ENCODE peak calls at places on chromosomes 2 and 18, in six cellular contexts. One of them, this sample, is unnamed.

GRCh38 chr2:189161894-189162293 is 17.7 kb downstream of the COL5A2 start:
- DNase-seq in CD8-positive, alpha-beta memory T cell: no peak
- DNase-seq in aorta: no peak
- DNase-seq in upper lobe of right lung: no peak
- DNase-seq in lower leg skin: no peak
- DNase-seq in right lobe of liver: no peak
- DNase-seq in this sample: no peak

GRCh38 chr2:220753486-220753885 is 818.6 kb downstream of the EPHA4 start:
- DNase-seq in right lobe of liver: no peak
- DNase-seq in CD8-positive, alpha-beta memory T cell: no peak
- DNase-seq in aorta: no peak
- DNase-seq in upper lobe of right lung: no peak
- DNase-seq in lower leg skin: no peak
- DNase-seq in this sample: no peak

GRCh38 chr2:207133862-207134519 is 31.8 kb downstream of the KLF7 start:
- DNase-seq in right lobe of liver: no peak
- DNase-seq in lower leg skin: peak; percentile 92
- DNase-seq in CD8-positive, alpha-beta memory T cell: no peak
- DNase-seq in upper lobe of right lung: peak; percentile 75
- DNase-seq in aorta: peak; percentile 83
- DNase-seq in this sample: no peak

GRCh38 chr2:11389551-11390528 is 45.4 kb upstream of the ROCK2 start:
- DNase-seq in upper lobe of right lung: no peak
- DNase-seq in CD8-positive, alpha-beta memory T cell: no peak
- DNase-seq in right lobe of liver: peak; percentile 93
- DNase-seq in lower leg skin: peak; percentile 76
- DNase-seq in aorta: no peak
- DNase-seq in this sample: peak; percentile 70

GRCh38 chr18:2244641-2245040 is 326.7 kb downstream of the METTL4 start:
- DNase-seq in lower leg skin: no peak
- DNase-seq in upper lobe of right lung: no peak
- DNase-seq in aorta: no peak
- DNase-seq in right lobe of liver: no peak
- DNase-seq in CD8-positive, alpha-beta memory T cell: no peak
- DNase-seq in this sample: no peak

GRCh38 chr18:69969491-69969890 is 21.8 kb upstream of the CD226 start:
- DNase-seq in lower leg skin: no peak
- DNase-seq in upper lobe of right lung: no peak
- DNase-seq in aorta: no peak
- DNase-seq in CD8-positive, alpha-beta memory T cell: no peak
- DNase-seq in right lobe of liver: no peak
- DNase-seq in this sample: no peak

GRCh38 chr2:59936031-59936430 is 617.4 kb downstream of the BCL11A start:
- DNase-seq in aorta: no peak
- DNase-seq in upper lobe of right lung: no peak
- DNase-seq in CD8-positive, alpha-beta memory T cell: no peak
- DNase-seq in right lobe of liver: no peak
- DNase-seq in lower leg skin: no peak
- DNase-seq in this sample: no peak

GRCh38 chr2:37417321-37417720 is 72.9 kb downstream of the QPCT start:
- DNase-seq in right lobe of liver: no peak
- DNase-seq in lower leg skin: no peak
- DNase-seq in CD8-positive, alpha-beta memory T cell: no peak
- DNase-seq in upper lobe of right lung: no peak
- DNase-seq in aorta: no peak
- DNase-seq in this sample: no peak

GRCh38 chr2:64700133-64700809 is 46.6 kb upstream of the SERTAD2 start:
- DNase-seq in CD8-positive, alpha-beta memory T cell: no peak
- DNase-seq in aorta: no peak
- DNase-seq in lower leg skin: no peak
- DNase-seq in right lobe of liver: no peak
- DNase-seq in upper lobe of right lung: no peak
- DNase-seq in this sample: no peak

GRCh38 chr18:48885266-48885950 is 65.4 kb downstream of the SMAD7 start:
- DNase-seq in upper lobe of right lung: peak; percentile 49
- DNase-seq in CD8-positive, alpha-beta memory T cell: no peak
- DNase-seq in right lobe of liver: no peak
- DNase-seq in lower leg skin: peak; percentile 67
- DNase-seq in aorta: no peak
- DNase-seq in this sample: no peak

GRCh38 chr2:238948765-238949641 is 101.1 kb downstream of the TWIST2 start:
- DNase-seq in upper lobe of right lung: peak; percentile 42
- DNase-seq in aorta: no peak
- DNase-seq in lower leg skin: peak; percentile 63
- DNase-seq in CD8-positive, alpha-beta memory T cell: no peak
- DNase-seq in right lobe of liver: no peak
- DNase-seq in this sample: no peak

GRCh38 chr2:95115418-95115817 is 6.2 kb downstream of the MRPS5 start:
- DNase-seq in right lobe of liver: peak; percentile 83
- DNase-seq in lower leg skin: no peak
- DNase-seq in CD8-positive, alpha-beta memory T cell: peak; percentile 45
- DNase-seq in aorta: peak; percentile 66
- DNase-seq in upper lobe of right lung: peak; percentile 77
- DNase-seq in this sample: peak; percentile 59

GRCh38 chr2:38596229-38596628 is 6.5 kb downstream of the HNRNPLL start:
- DNase-seq in upper lobe of right lung: no peak
- DNase-seq in lower leg skin: no peak
- DNase-seq in aorta: no peak
- DNase-seq in right lobe of liver: no peak
- DNase-seq in CD8-positive, alpha-beta memory T cell: no peak
- DNase-seq in this sample: no peak

GRCh38 chr2:18927525-18928232 is 338.3 kb upstream of the NT5C1B start:
- DNase-seq in lower leg skin: no peak
- DNase-seq in right lobe of liver: peak; percentile 68
- DNase-seq in CD8-positive, alpha-beta memory T cell: no peak
- DNase-seq in aorta: no peak
- DNase-seq in upper lobe of right lung: no peak
- DNase-seq in this sample: no peak

GRCh38 chr2:9391961-9392695 is 31.2 kb downstream of the ITGB1BP1 start:
- DNase-seq in aorta: no peak
- DNase-seq in CD8-positive, alpha-beta memory T cell: no peak
- DNase-seq in upper lobe of right lung: no peak
- DNase-seq in right lobe of liver: no peak
- DNase-seq in lower leg skin: no peak
- DNase-seq in this sample: no peak

GRCh38 chr2:46412010-46412409 is 67.4 kb upstream of the TMEM247 start:
- DNase-seq in right lobe of liver: no peak
- DNase-seq in aorta: no peak
- DNase-seq in upper lobe of right lung: no peak
- DNase-seq in lower leg skin: no peak
- DNase-seq in CD8-positive, alpha-beta memory T cell: no peak
- DNase-seq in this sample: no peak

GRCh38 chr2:191933307-191934105 is 86.6 kb upstream of the CAVIN2 start:
- DNase-seq in lower leg skin: no peak
- DNase-seq in aorta: no peak
- DNase-seq in right lobe of liver: no peak
- DNase-seq in upper lobe of right lung: no peak
- DNase-seq in CD8-positive, alpha-beta memory T cell: no peak
- DNase-seq in this sample: peak; percentile 55

GRCh38 chr2:151774506-151774905 is 40.2 kb upstream of the NEB start:
- DNase-seq in right lobe of liver: no peak
- DNase-seq in upper lobe of right lung: no peak
- DNase-seq in lower leg skin: no peak
- DNase-seq in CD8-positive, alpha-beta memory T cell: no peak
- DNase-seq in aorta: no peak
- DNase-seq in this sample: no peak

GRCh38 chr2:200435379-200435778 is 74.5 kb downstream of the KCTD18 start:
- DNase-seq in lower leg skin: no peak
- DNase-seq in CD8-positive, alpha-beta memory T cell: no peak
- DNase-seq in aorta: no peak
- DNase-seq in right lobe of liver: no peak
- DNase-seq in upper lobe of right lung: no peak
- DNase-seq in this sample: no peak

GRCh38 chr18:37873416-37873815 is 307.8 kb upstream of the CELF4 start:
- DNase-seq in lower leg skin: no peak
- DNase-seq in upper lobe of right lung: no peak
- DNase-seq in CD8-positive, alpha-beta memory T cell: no peak
- DNase-seq in aorta: no peak
- DNase-seq in right lobe of liver: no peak
- DNase-seq in this sample: no peak

GRCh38 chr2:159155315-159155714 is 131.2 kb downstream of the WDSUB1 start:
- DNase-seq in lower leg skin: no peak
- DNase-seq in right lobe of liver: no peak
- DNase-seq in upper lobe of right lung: peak; percentile 78
- DNase-seq in CD8-positive, alpha-beta memory T cell: no peak
- DNase-seq in aorta: no peak
- DNase-seq in this sample: peak; percentile 74

DNA sequence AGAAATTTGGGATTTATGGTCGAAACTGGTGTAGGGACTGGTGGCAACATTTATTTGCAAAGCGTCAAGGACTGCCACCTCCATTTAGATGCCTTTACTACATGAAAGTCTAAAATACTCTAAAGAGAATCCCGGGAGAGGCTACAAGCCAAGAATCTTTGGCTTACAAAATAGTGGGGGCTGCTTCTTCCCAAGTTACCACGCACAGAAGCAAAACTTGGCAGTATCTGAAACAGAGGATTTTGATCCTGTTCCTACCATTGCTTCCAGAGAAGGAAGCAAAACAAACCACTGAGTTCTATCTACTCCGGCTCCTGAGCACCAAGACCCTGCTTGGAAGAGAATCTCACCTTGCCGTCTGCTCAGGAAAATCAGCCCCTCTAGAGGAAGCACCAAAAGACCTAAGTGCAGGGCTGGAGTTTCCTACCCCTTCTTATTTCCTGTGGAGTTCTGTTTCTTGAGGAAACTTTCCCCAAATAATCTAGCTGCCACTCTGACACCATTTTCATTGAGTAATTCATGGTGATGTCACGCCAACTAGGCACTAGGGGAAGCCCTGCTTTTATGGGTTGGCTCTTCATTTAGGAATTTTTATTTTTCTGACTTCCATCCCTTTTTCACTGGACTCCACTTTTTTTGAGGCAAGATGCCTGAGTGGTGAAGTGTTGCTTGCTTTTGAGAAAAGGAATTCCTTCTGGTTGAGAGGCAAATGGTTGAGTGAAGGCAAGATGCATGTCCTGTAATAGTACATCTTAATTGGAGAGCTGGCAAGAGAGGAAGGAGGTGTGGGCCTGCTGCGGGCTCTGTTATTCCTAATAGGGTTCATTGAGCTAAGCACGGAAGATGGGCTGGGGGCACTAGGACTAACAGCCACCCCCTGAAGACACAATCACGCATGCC is 36.8 kb upstream of the EML4 start:
- DNase-seq in aorta: no peak
- DNase-seq in CD8-positive, alpha-beta memory T cell: peak; percentile 17
- DNase-seq in upper lobe of right lung: no peak
- DNase-seq in right lobe of liver: no peak
- DNase-seq in lower leg skin: peak; percentile 36
- DNase-seq in this sample: no peak
- H3K4me3 ChIP-seq in aorta: no peak overlapping the region
- H3K4me3 ChIP-seq in CD8-positive, alpha-beta memory T cell: peak overlapping the region; percentile 55
- H3K4me3 ChIP-seq in upper lobe of right lung: peak overlapping the region; percentile 28
- H3K4me3 ChIP-seq in right lobe of liver: no peak overlapping the region
- H3K4me3 ChIP-seq in lower leg skin: no peak overlapping the region
- H3K4me3 ChIP-seq in this sample: no peak overlapping the region

GRCh38 chr2:241801611-241802420 is 7.2 kb upstream of the NEU4 start:
- DNase-seq in CD8-positive, alpha-beta memory T cell: no peak
- DNase-seq in right lobe of liver: no peak
- DNase-seq in upper lobe of right lung: no peak
- DNase-seq in lower leg skin: no peak
- DNase-seq in aorta: peak; percentile 43
- DNase-seq in this sample: peak; percentile 17

GRCh38 chr2:241803387-241804325 is 5.3 kb upstream of the NEU4 start:
- DNase-seq in right lobe of liver: peak; percentile 67
- DNase-seq in lower leg skin: peak; percentile 86
- DNase-seq in upper lobe of right lung: peak; percentile 67
- DNase-seq in aorta: peak; percentile 66
- DNase-seq in CD8-positive, alpha-beta memory T cell: peak; percentile 58
- DNase-seq in this sample: peak; percentile 55

GRCh38 chr2:241804326-241805276 is 4.4 kb upstream of the NEU4 start:
- DNase-seq in upper lobe of right lung: peak; percentile 61
- DNase-seq in aorta: peak; percentile 43
- DNase-seq in CD8-positive, alpha-beta memory T cell: peak; percentile 27
- DNase-seq in right lobe of liver: peak; percentile 42
- DNase-seq in lower leg skin: peak; percentile 83
- DNase-seq in this sample: peak; percentile 7

GRCh38 chr2:241802421-241802749 is 6.6 kb upstream of the NEU4 start:
- DNase-seq in CD8-positive, alpha-beta memory T cell: no peak
- DNase-seq in right lobe of liver: peak; percentile 44
- DNase-seq in upper lobe of right lung: no peak
- DNase-seq in lower leg skin: no peak
- DNase-seq in aorta: no peak
- DNase-seq in this sample: peak; percentile 48

GRCh38 chr2:241802806-241803318 is 6.1 kb upstream of the NEU4 start:
- DNase-seq in right lobe of liver: no peak
- DNase-seq in aorta: no peak
- DNase-seq in CD8-positive, alpha-beta memory T cell: no peak
- DNase-seq in lower leg skin: peak; percentile 81
- DNase-seq in upper lobe of right lung: peak; percentile 57
- DNase-seq in this sample: peak; percentile 37
- H3K4me3 ChIP-seq in right lobe of liver: no peak overlapping the region
- H3K4me3 ChIP-seq in aorta: no peak overlapping the region
- H3K4me3 ChIP-seq in CD8-positive, alpha-beta memory T cell: no peak overlapping the region
- H3K4me3 ChIP-seq in lower leg skin: no peak overlapping the region
- H3K4me3 ChIP-seq in upper lobe of right lung: no peak overlapping the region
- H3K4me3 ChIP-seq in this sample: no peak overlapping the region

GRCh38 chr18:41966943-41967342 is 11.9 kb downstream of the PIK3C3 start:
- DNase-seq in CD8-positive, alpha-beta memory T cell: no peak
- DNase-seq in upper lobe of right lung: no peak
- DNase-seq in aorta: no peak
- DNase-seq in lower leg skin: no peak
- DNase-seq in right lobe of liver: no peak
- DNase-seq in this sample: no peak

GRCh38 chr18:41967680-41968079 is 12.6 kb downstream of the PIK3C3 start:
- DNase-seq in right lobe of liver: no peak
- DNase-seq in CD8-positive, alpha-beta memory T cell: no peak
- DNase-seq in lower leg skin: no peak
- DNase-seq in upper lobe of right lung: no peak
- DNase-seq in aorta: no peak
- DNase-seq in this sample: no peak

DNA sequence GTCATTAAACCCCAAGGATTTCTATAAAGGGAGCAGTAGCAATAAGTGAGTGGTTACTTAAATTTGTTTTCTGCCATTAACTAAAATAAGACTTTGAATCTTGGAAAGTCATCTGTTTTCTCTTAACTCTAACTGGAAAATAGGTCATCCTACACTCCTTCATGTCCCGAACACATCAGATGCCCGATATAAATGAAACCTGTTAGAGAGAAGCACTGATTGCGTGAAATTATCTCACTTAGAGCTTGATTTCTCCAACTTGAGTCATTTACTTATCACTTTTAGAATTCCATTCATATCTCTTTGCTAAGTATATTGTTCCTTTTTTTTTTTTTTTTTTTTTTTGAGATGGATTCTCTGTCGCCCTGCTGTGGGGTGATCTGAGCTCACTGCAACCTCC is 10.8 kb downstream of the PIK3C3 start:
- DNase-seq in upper lobe of right lung: no peak
- DNase-seq in aorta: no peak
- DNase-seq in right lobe of liver: no peak
- DNase-seq in CD8-positive, alpha-beta memory T cell: no peak
- DNase-seq in lower leg skin: no peak
- DNase-seq in this sample: no peak
- H3K4me3 ChIP-seq in upper lobe of right lung: no peak overlapping the region
- H3K4me3 ChIP-seq in aorta: no peak overlapping the region
- H3K4me3 ChIP-seq in right lobe of liver: no peak overlapping the region
- H3K4me3 ChIP-seq in CD8-positive, alpha-beta memory T cell: no peak overlapping the region
- H3K4me3 ChIP-seq in lower leg skin: no peak overlapping the region
- H3K4me3 ChIP-seq in this sample: no peak overlapping the region

DNA sequence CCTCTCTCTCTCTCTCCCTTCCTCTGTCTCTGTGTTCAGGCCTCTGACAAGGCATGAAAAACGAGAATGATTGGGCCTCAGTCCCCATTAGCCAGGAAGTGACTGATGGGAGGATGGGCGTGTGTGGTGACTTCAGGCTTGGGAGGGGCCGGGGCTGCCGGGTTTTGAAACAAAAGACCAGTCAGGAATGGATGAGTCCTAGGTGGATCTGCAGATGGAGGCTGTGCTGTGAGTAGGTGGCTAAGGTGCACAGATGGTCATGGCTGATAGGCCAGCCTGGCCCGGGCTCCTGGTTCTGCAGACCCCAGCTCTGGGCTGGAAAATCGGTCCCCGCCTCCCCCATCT is 93.4 kb downstream of the CMPK2 start:
- DNase-seq in aorta: no peak
- DNase-seq in lower leg skin: peak; percentile 71
- DNase-seq in upper lobe of right lung: no peak
- DNase-seq in right lobe of liver: no peak
- DNase-seq in CD8-positive, alpha-beta memory T cell: no peak
- DNase-seq in this sample: no peak
- H3K4me3 ChIP-seq in aorta: no peak overlapping the region
- H3K4me3 ChIP-seq in lower leg skin: no peak overlapping the region
- H3K4me3 ChIP-seq in upper lobe of right lung: no peak overlapping the region
- H3K4me3 ChIP-seq in right lobe of liver: no peak overlapping the region
- H3K4me3 ChIP-seq in CD8-positive, alpha-beta memory T cell: no peak overlapping the region
- H3K4me3 ChIP-seq in this sample: no peak overlapping the region

This sample was measured in mucosa of descending colon.